ENCODE peak calls at places on chromosomes 16 and 17, in eight cellular contexts. Z, T, Y, S, X, D, I and G are unnamed samples.

GRCh38 chr17:67528751-67529436 is 151.8 kb downstream of the PITPNC1 start:
- DNase-seq in Y (peak), T (peak), X (peak), I (peak), S (peak), Z (no peak), D (no peak), G (no peak)

GRCh38 chr16:81521141-81521626 is 76.6 kb downstream of the CMIP start:
- DNase-seq in Y (peak), I (peak), S (peak), D (peak), T (no peak), Z (no peak), X (no peak), G (no peak)

GRCh38 chr16:16075463-16076399 is 126.3 kb downstream of the ABCC1 start:
- DNase-seq in Y (peak), I (no peak), S (peak), D (no peak), Z (no peak), X (no peak), T (no peak), G (no peak)

GRCh38 chr17:46950997-46951621 is 27.9 kb downstream of the RPRML start:
- DNase-seq in S (no peak), I (peak), Z (no peak), X (no peak), T (peak), D (no peak), Y (no peak), G (peak)

GRCh38 chr17:36935681-36936454 is 1.4 kb upstream of the LHX1 start:
- DNase-seq in Z (no peak), D (no peak), X (peak), Y (peak), S (no peak), T (no peak), I (no peak), G (peak)

GRCh38 chr16:66266436-66267286 is 99.8 kb upstream of the CDH5 start:
- DNase-seq in I (no peak), Y (peak), Z (no peak), D (no peak), T (no peak), S (no peak), X (no peak), G (no peak)

GRCh38 chr17:17026163-17026562 is 16.1 kb upstream of the MPRIP start:
- DNase-seq in Y (no peak), I (no peak), X (no peak), S (no peak), D (no peak), Z (no peak), T (no peak), G (no peak)

GRCh38 chr17:4939554-4939803 is 367 bp downstream of the SLC25A11 start:
- DNase-seq in D (no peak), Y (peak), X (no peak), T (no peak), I (no peak), Z (no peak), S (no peak), G (no peak)

GRCh38 chr17:13550291-13550690 is 51.4 kb downstream of the HS3ST3A1 start:
- DNase-seq in I (no peak), D (no peak), X (no peak), Z (no peak), Y (no peak), S (no peak), T (no peak), G (no peak)

GRCh38 chr16:10045291-10045775 is 136.9 kb downstream of the GRIN2A start:
- DNase-seq in Y (no peak), I (no peak), S (no peak), Z (no peak), T (no peak), D (no peak), X (no peak), G (no peak)

GRCh38 chr17:2705888-2706795 is 5.4 kb downstream of the CLUH start:
- DNase-seq in T (no peak), D (no peak), S (no peak), X (peak), Z (no peak), Y (no peak), I (no peak), G (no peak)

GRCh38 chr16:3171855-3172593 is 16.0 kb upstream of the OR1F1 start:
- DNase-seq in Y (no peak), T (no peak), I (no peak), D (peak), X (peak), S (no peak), Z (no peak), G (no peak)